ENCODE peak calls at places on chromosomes 1 and 21, in ten cellular contexts. F, S, U, Z, A, B, Q, E, M and C are unnamed samples.

GRCh38 chr21:38807987-38808386 is 2.3 kb downstream of the ETS2 start:
- DNase-seq in B (no peak), Q (no peak), M (no peak), S (peak), A (no peak), E (no peak), F (peak), Z (no peak), U (no peak), C (no peak)

GRCh38 chr1:238101923-238102322 is 211.2 kb upstream of the ZP4 start:
- DNase-seq in Q (no peak), F (no peak), E (no peak), M (no peak), S (no peak), B (no peak), U (no peak), Z (no peak), A (no peak), C (no peak)

GRCh38 chr1:229130028-229130668 is 140.8 kb upstream of the RAB4A start:
- DNase-seq in A (no peak), F (peak), S (no peak), U (no peak), Q (no peak), M (no peak), Z (peak), E (peak), B (no peak), C (no peak)

GRCh38 chr1:174160109-174160473 is 771 bp downstream of the RABGAP1L start:
- DNase-seq in F (peak), B (peak), S (peak), E (peak), M (no peak), A (peak), U (peak), Q (peak), Z (peak), C (no peak)

GRCh38 chr1:207863893-207864535 is 46.9 kb downstream of the CD34 start:
- DNase-seq in E (peak), F (no peak), S (no peak), B (no peak), Q (no peak), M (no peak), U (no peak), Z (no peak), A (no peak), C (no peak)

GRCh38 chr21:37874481-37874880 is 41.8 kb downstream of the KCNJ6 start:
- DNase-seq in Z (no peak), A (no peak), E (no peak), S (no peak), U (no peak), B (no peak), M (no peak), Q (no peak), F (no peak), C (no peak)

GRCh38 chr1:84750110-84750509 is 59.8 kb upstream of the SSX2IP start:
- DNase-seq in A (no peak), Z (no peak), S (no peak), Q (no peak), E (no peak), B (no peak), F (no peak), U (peak), M (no peak), C (no peak)

GRCh38 chr1:201426395-201427310 is 5.1 kb upstream of the TNNI1 start:
- DNase-seq in Q (no peak), A (no peak), B (no peak), U (no peak), E (no peak), Z (peak), M (no peak), S (no peak), F (no peak), C (no peak)

GRCh38 chr1:205668951-205669340 is 11.4 kb downstream of the SLC45A3 start:
- DNase-seq in F (peak), U (no peak), M (no peak), S (no peak), Q (no peak), E (no peak), B (peak), A (no peak), Z (no peak), C (no peak)

GRCh38 chr1:204286841-204287387 is 72.8 kb downstream of the PLEKHA6 start:
- DNase-seq in A (no peak), Q (no peak), S (no peak), E (peak), M (no peak), F (peak), Z (no peak), U (peak), B (no peak), C (no peak)

GRCh38 chr1:184672013-184672726 is 82.5 kb downstream of the EDEM3 start:
- DNase-seq in Z (no peak), Q (no peak), A (no peak), S (no peak), F (no peak), M (no peak), E (no peak), U (no peak), B (no peak), C (no peak)

GRCh38 chr1:63590161-63590560 is 3.0 kb upstream of the PGM1 start:
- DNase-seq in Z (no peak), E (no peak), A (no peak), F (peak), U (no peak), B (peak), S (peak), Q (no peak), M (no peak), C (no peak)

GRCh38 chr21:42526379-42526727 is 12.7 kb downstream of the SLC37A1 start:
- DNase-seq in M (no peak), B (no peak), F (peak), E (no peak), Z (no peak), Q (no peak), S (peak), A (no peak), U (no peak), C (no peak)

GRCh38 chr1:218585565-218586184 is 240.5 kb downstream of the TGFB2 start:
- DNase-seq in Q (peak), E (no peak), A (no peak), Z (peak), S (peak), F (no peak), U (peak), M (peak), B (peak), C (no peak)

GRCh38 chr1:6259491-6260362 is 1.2 kb downstream of the GPR153 start:
- DNase-seq in S (peak), Q (peak), F (peak), A (peak), U (peak), E (peak), M (no peak), B (peak), Z (peak), C (no peak)

GRCh38 chr1:210786546-210786945 is 347.4 kb downstream of the KCNH1 start:
- DNase-seq in A (no peak), M (no peak), Q (no peak), S (no peak), F (no peak), U (no peak), Z (no peak), B (no peak), E (no peak), C (no peak)

GRCh38 chr1:12063141-12064072 is at the start of gene TNFRSF8:
- DNase-seq in A (no peak), Z (no peak), E (peak), S (peak), M (no peak), F (no peak), B (peak), U (peak), Q (peak), C (no peak)

GRCh38 chr1:234699795-234700665 is 90.1 kb upstream of the IRF2BP2 start:
- DNase-seq in B (peak), Z (peak), M (no peak), A (peak), U (peak), S (peak), F (peak), E (no peak), Q (peak), C (no peak)

GRCh38 chr1:2286923-2287322 is 58.8 kb downstream of the SKI start:
- DNase-seq in Q (no peak), E (no peak), Z (no peak), M (no peak), S (no peak), B (no peak), A (no peak), U (no peak), F (no peak), C (no peak)

GRCh38 chr1:92244376-92244775 is 26.7 kb downstream of the C1orf146 start:
- DNase-seq in F (no peak), B (peak), Q (no peak), M (no peak), A (peak), Z (no peak), U (no peak), E (no peak), S (peak), C (no peak)

GRCh38 chr1:88890790-88891317 is 513 bp downstream of the GTF2B start:
- DNase-seq in U (peak), Z (no peak), E (peak), Q (no peak), B (peak), M (no peak), A (peak), S (peak), F (peak), C (no peak)

GRCh38 chr1:202029171-202029665 is 18.8 kb downstream of the ELF3 start:
- DNase-seq in M (peak), A (peak), S (peak), Q (peak), F (no peak), E (no peak), Z (no peak), B (peak), U (peak), C (no peak)

GRCh38 chr1:20932437-20932977 is 145.4 kb upstream of the HP1BP3 start:
- DNase-seq in M (no peak), B (no peak), U (no peak), F (no peak), E (no peak), Q (no peak), A (no peak), S (no peak), Z (no peak), C (no peak)

GRCh38 chr1:153262462-153263157 is 3.1 kb downstream of the LORICRIN start:
- DNase-seq in M (no peak), E (no peak), U (no peak), F (no peak), Q (no peak), Z (no peak), S (no peak), B (no peak), A (no peak), C (no peak)

GRCh38 chr1:24929876-24930702 is at the start of gene RUNX3:
- DNase-seq in Q (no peak), F (peak), E (peak), M (no peak), Z (no peak), B (no peak), A (peak), U (peak), S (no peak), C (no peak)

GRCh38 chr1:15103906-15104305 is 49.6 kb upstream of the TMEM51 start:
- DNase-seq in B (no peak), E (no peak), U (no peak), Z (no peak), Q (no peak), A (no peak), S (no peak), M (no peak), F (no peak), C (no peak)

GRCh38 chr1:54698346-54698745 is 17.3 kb upstream of the TTC4 start:
- DNase-seq in Q (no peak), U (no peak), S (no peak), A (no peak), B (no peak), E (no peak), F (no peak), M (no peak), Z (no peak), C (no peak)

GRCh38 chr1:96538001-96538649 is 183.5 kb upstream of the PTBP2 start:
- DNase-seq in Z (peak), S (peak), F (no peak), Q (peak), U (peak), B (peak), E (no peak), M (no peak), A (peak), C (no peak)

GRCh38 chr1:33188572-33189275 is 6.9 kb upstream of the TRIM62 start:
- DNase-seq in S (no peak), M (no peak), U (peak), Q (no peak), B (peak), Z (no peak), E (no peak), F (no peak), A (peak), C (no peak)

GRCh38 chr21:38080888-38081287 is 164.6 kb upstream of the KCNJ6 start:
- DNase-seq in Z (peak), M (no peak), Q (no peak), U (no peak), S (no peak), A (no peak), F (no peak), B (no peak), E (no peak), C (no peak)

GRCh38 chr1:244154882-244155531 is 103.9 kb downstream of the ZBTB18 start:
- DNase-seq in S (no peak), M (no peak), A (no peak), U (no peak), Q (no peak), E (no peak), B (no peak), Z (no peak), F (no peak), C (no peak)

GRCh38 chr21:27825035-27825434 is 858.1 kb upstream of the ADAMTS5 start:
- DNase-seq in B (no peak), Q (no peak), M (no peak), A (no peak), E (no peak), Z (no peak), U (no peak), S (no peak), F (no peak), C (no peak)

GRCh38 chr1:246540738-246541491 is 25.1 kb downstream of the TFB2M start:
- DNase-seq in Z (no peak), U (no peak), F (no peak), A (no peak), S (no peak), E (no peak), B (no peak), Q (no peak), M (no peak), C (no peak)

GRCh38 chr1:64043976-64044375 is 159.4 kb upstream of the UBE2U start:
- DNase-seq in B (peak), F (no peak), A (peak), M (no peak), Z (no peak), Q (peak), U (peak), S (peak), E (no peak), C (no peak)

GRCh38 chr1:25651824-25652741 is 35.5 kb downstream of the MAN1C1 start:
- DNase-seq in S (no peak), U (no peak), E (no peak), M (no peak), B (no peak), Z (no peak), A (no peak), F (no peak), Q (no peak), C (no peak)

GRCh38 chr21:16460936-16461335 is 731.2 kb downstream of the USP25 start:
- DNase-seq in Z (no peak), E (no peak), Q (no peak), S (no peak), M (no peak), F (no peak), A (no peak), B (no peak), U (no peak), C (no peak)

DNA sequence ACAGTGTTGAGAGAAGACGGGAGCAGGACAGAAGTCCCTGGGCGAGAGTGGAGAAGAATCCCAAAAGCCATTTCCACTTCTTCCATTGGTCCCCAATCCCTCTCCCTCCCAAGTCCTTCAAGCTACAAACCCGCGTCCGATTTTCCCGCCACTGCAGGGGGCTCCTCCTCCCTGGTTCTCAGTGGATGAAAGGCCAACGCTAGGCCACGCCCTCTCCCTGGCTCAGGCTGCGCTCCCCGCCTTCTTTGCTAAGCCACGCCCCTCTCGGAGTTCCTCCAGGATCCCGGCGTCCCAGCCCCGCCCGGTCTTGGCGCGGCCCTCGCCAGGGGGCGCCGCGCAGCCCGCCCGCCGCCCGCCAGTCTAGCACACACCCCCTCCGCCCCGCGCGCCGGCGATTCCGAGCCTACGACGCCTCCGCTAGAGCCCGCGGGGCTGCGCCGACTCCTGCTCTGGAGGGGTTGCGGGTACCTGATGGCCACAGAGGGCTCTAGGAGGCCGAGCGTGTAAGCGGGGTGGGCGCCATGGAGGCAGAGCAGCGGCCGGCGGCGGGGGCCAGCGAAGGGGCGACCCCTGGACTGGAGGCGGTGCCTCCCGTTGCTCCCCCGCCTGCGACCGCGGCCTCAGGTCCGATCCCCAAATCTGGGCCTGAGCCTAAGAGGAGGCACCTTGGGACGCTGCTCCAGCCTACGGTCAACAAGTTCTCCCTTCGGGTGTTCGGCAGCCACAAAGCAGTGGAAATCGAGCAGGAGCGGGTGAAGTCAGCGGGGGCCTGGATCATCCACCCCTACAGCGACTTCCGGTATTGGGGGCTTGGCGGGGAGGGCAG is at the start of gene HCN3:
- DNase-seq in A (peak), M (peak), F (peak), Q (peak), S (peak), U (peak), Z (peak), B (peak), E (peak), C (no peak)
- TF ChIP-seq CTCF in A (peak), M (peak), F (peak), Q (peak), S (peak), U (peak), Z (peak), B (peak), E (peak), C (peak)

DNA sequence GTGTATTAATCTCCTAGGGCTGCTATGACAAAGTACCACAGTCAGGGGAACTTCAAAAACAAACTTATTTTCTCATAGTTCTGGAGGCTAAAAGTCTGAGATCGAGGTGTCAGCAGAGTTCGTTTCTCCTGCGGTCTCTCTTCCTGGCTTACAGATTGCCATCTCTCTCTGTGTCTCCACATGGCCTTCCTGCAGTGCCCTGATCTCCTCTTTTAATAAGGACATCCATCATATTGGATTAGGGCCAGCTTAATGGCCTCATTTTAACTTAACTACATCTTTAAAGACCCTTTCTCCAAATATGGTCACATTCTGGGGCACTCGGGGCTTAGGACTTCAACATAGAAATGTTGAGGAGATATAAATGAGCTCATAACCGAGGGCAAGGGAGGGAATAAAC is 12.2 kb downstream of the C1orf74 start:
- DNase-seq in F (no peak), M (no peak), E (no peak), B (no peak), S (no peak), A (no peak), Q (no peak), U (peak), Z (no peak), C (no peak)
- H3K4me3 ChIP-seq in F (no peak), M (no peak), E (peak), B (no peak), S (no peak), A (no peak), Q (no peak), U (no peak), Z (no peak), C (no peak)

DNA sequence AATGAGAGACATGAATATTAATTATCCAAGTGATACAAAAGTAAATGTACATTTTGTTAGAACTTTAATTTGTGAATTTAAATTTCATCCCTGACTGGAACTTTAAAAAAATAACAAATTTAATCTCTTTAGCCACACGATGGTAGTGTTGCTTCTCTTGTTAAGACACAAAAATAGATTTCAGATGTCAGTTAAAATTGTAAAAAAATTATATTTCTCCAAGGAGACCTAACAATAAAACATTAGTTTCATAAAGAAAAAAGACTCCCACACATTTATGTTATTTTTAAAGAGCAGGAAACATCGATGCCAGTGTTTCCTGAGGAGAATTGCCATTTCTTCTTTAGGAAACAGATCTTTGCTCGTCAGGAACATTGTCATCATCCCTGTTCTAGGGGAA is 74.0 kb upstream of the DEPDC1 start:
- DNase-seq in F (no peak), S (peak), A (no peak), M (no peak), Q (no peak), U (no peak), B (peak), E (no peak), Z (no peak), C (no peak)
- TF ChIP-seq CTCF in F (no peak), S (no peak), A (no peak), M (no peak), Q (no peak), U (no peak), B (no peak), E (no peak), Z (no peak), C (no peak)

GRCh38 chr1:29391362-29391880 is 155.1 kb downstream of the PTPRU start:
- DNase-seq in B (no peak), S (no peak), E (no peak), M (no peak), F (no peak), U (no peak), Q (no peak), A (no peak), Z (no peak), C (no peak)

GRCh38 chr1:29392486-29393450 is 156.4 kb downstream of the PTPRU start:
- DNase-seq in S (no peak), F (no peak), M (no peak), A (no peak), E (no peak), Z (no peak), Q (no peak), B (no peak), U (no peak), C (no peak)

GRCh38 chr1:29390491-29391361 is 154.4 kb downstream of the PTPRU start:
- DNase-seq in F (no peak), M (no peak), U (no peak), E (no peak), S (peak), Z (no peak), A (no peak), Q (no peak), B (no peak), C (no peak)

GRCh38 chr1:29393451-29393826 is 157.1 kb downstream of the PTPRU start:
- DNase-seq in A (no peak), F (no peak), E (no peak), B (no peak), S (no peak), U (no peak), M (no peak), Q (no peak), Z (no peak), C (no peak)

DNA sequence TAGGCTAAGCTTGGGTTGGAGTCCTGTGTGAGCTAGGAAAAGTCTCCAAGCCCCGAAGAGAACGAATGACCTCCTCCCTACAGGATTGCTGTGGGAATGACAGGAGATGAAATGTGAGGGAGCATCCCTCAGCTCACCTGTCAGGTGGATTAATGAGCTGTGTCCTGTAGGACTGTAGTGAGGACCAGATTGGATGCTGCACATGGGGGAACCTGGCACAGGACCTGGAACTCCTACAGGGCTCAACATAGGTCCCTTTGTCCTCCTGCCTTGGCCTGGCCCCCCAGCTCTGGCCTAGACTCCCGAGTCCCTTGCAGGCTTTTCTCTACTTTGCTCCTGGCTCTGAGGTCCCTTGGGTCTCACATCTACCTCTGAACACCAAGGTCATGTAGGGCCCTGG is 155.7 kb downstream of the PTPRU start:
- DNase-seq in E (no peak), M (no peak), A (no peak), U (no peak), Z (no peak), F (no peak), S (no peak), Q (no peak), B (no peak), C (no peak)
- H3K4me3 ChIP-seq in E (no peak), M (no peak), A (no peak), U (no peak), Z (no peak), F (no peak), S (no peak), Q (no peak), B (no peak), C (no peak)